ENCODE peak calls at places on chromosomes 3 and 15, in eight cellular contexts. I is stimulated activated CD8-positive, alpha-beta memory T cell treated with anti-CD3 and anti-CD28 coated beads, Interleukin-15, amount 100 ng/mL, for 1 hour; H is mucosa of gallbladder; X is astrocyte of the spinal cord; G is T1000; J is pancreas; O is HuH-7.5; A is NCI-H1092. D is an unnamed sample.
A peak's percentile ranks its signal among the peaks of the same experiment; 100 is the strongest.

GRCh38 chr15:52745326-52746161 is 44.6 kb downstream of the ONECUT1 start:
- DNase-seq in A (no peak), O (no peak), G (no peak), I (no peak), X (no peak), J (no peak), H (no peak), D (no peak)

GRCh38 chr3:170002231-170002630 is 35.6 kb upstream of the GPR160 start:
- DNase-seq in H (no peak), J (no peak), I (no peak), A (no peak), O (no peak), G (no peak), X (no peak), D (no peak)

GRCh38 chr15:90266061-90266431 is 574 bp downstream of the NGRN start:
- DNase-seq in X (no peak), O (peak; percentile 60), H (peak; percentile 35), G (no peak), J (peak; percentile 42), A (peak; percentile 23), I (no peak), D (no peak)

GRCh38 chr15:95470997-95471692 is 859.4 kb upstream of the NR2F2 start:
- DNase-seq in I (no peak), X (peak; percentile 47), A (no peak), G (no peak), O (no peak), J (no peak), H (no peak), D (no peak)

GRCh38 chr3:132549890-132550578 is 47.0 kb upstream of the ACKR4 start:
- DNase-seq in H (no peak), J (no peak), G (no peak), O (no peak), I (no peak), A (no peak), X (peak; percentile 84), D (peak; percentile 33)

GRCh38 chr15:79016527-79017170 is 71.8 kb upstream of the CTSH start:
- DNase-seq in O (no peak), H (no peak), J (no peak), A (no peak), G (no peak), I (no peak), X (no peak), D (no peak)

GRCh38 chr3:63364909-63365308 is 86.8 kb downstream of the SYNPR start:
- DNase-seq in X (no peak), I (no peak), O (no peak), J (no peak), A (no peak), G (no peak), H (no peak), D (no peak)

GRCh38 chr3:169354774-169355501 is 308.6 kb downstream of the MECOM start:
- DNase-seq in I (no peak), J (no peak), A (peak; percentile 96), X (no peak), H (no peak), O (no peak), G (no peak), D (no peak)